ENCODE peak calls at places on chromosomes 7 and 10, in six cellular contexts. One of them, this sample, is unnamed.

GRCh38 chr7:113267271-113267670 is 148.9 kb upstream of the SMIM30 start:
- DNase-seq in GM23248: peak; percentile 61
- DNase-seq in astrocyte: no peak
- DNase-seq in neuronal stem cell: no peak
- DNase-seq in HCT116: no peak
- DNase-seq in fibroblast of lung: peak; percentile 12
- DNase-seq in this sample: peak; percentile 12

GRCh38 chr7:109745677-109746410 is 1176.2 kb downstream of the DNAJB9 start:
- DNase-seq in GM23248: no peak
- DNase-seq in neuronal stem cell: no peak
- DNase-seq in astrocyte: no peak
- DNase-seq in HCT116: no peak
- DNase-seq in fibroblast of lung: no peak
- DNase-seq in this sample: no peak

GRCh38 chr10:3048114-3049019 is 19.0 kb upstream of the PFKP start:
- DNase-seq in fibroblast of lung: peak; percentile 61
- DNase-seq in neuronal stem cell: no peak
- DNase-seq in GM23248: peak; percentile 87
- DNase-seq in HCT116: no peak
- DNase-seq in astrocyte: peak; percentile 50
- DNase-seq in this sample: no peak

GRCh38 chr7:143300959-143301617 is 12.9 kb downstream of the CASP2 start:
- DNase-seq in HCT116: no peak
- DNase-seq in astrocyte: peak; percentile 49
- DNase-seq in GM23248: no peak
- DNase-seq in fibroblast of lung: peak; percentile 65
- DNase-seq in neuronal stem cell: no peak
- DNase-seq in this sample: peak; percentile 88

GRCh38 chr7:27995228-27995627 is 185.4 kb downstream of the JAZF1 start:
- DNase-seq in neuronal stem cell: no peak
- DNase-seq in GM23248: no peak
- DNase-seq in fibroblast of lung: no peak
- DNase-seq in astrocyte: no peak
- DNase-seq in HCT116: no peak
- DNase-seq in this sample: no peak

GRCh38 chr7:45978731-45979211 is 57.7 kb upstream of the IGFBP3 start:
- DNase-seq in HCT116: no peak
- DNase-seq in fibroblast of lung: peak; percentile 22
- DNase-seq in neuronal stem cell: no peak
- DNase-seq in GM23248: peak; percentile 60
- DNase-seq in astrocyte: no peak
- DNase-seq in this sample: no peak

GRCh38 chr10:10923029-10923668 is 94.5 kb upstream of the CELF2 start:
- DNase-seq in astrocyte: no peak
- DNase-seq in neuronal stem cell: no peak
- DNase-seq in GM23248: no peak
- DNase-seq in HCT116: no peak
- DNase-seq in fibroblast of lung: no peak
- DNase-seq in this sample: no peak

GRCh38 chr7:1662101-1662500 is 8.0 kb upstream of the ELFN1 start:
- DNase-seq in fibroblast of lung: no peak
- DNase-seq in neuronal stem cell: no peak
- DNase-seq in astrocyte: no peak
- DNase-seq in GM23248: no peak
- DNase-seq in HCT116: no peak
- DNase-seq in this sample: no peak

GRCh38 chr7:114405427-114405826 is 9.2 kb upstream of the FOXP2 start:
- DNase-seq in neuronal stem cell: no peak
- DNase-seq in astrocyte: no peak
- DNase-seq in HCT116: peak; percentile 8
- DNase-seq in GM23248: peak; percentile 45
- DNase-seq in fibroblast of lung: peak; percentile 19
- DNase-seq in this sample: peak; percentile 34

GRCh38 chr10:62250594-62251198 is 17.9 kb downstream of the RTKN2 start:
- DNase-seq in astrocyte: peak; percentile 90
- DNase-seq in GM23248: peak; percentile 81
- DNase-seq in HCT116: peak; percentile 72
- DNase-seq in fibroblast of lung: peak; percentile 91
- DNase-seq in neuronal stem cell: no peak
- DNase-seq in this sample: peak; percentile 100

GRCh38 chr7:77913977-77914607 is 115.5 kb downstream of the PHTF2 start:
- DNase-seq in astrocyte: peak; percentile 15
- DNase-seq in neuronal stem cell: no peak
- DNase-seq in HCT116: no peak
- DNase-seq in fibroblast of lung: peak; percentile 39
- DNase-seq in GM23248: no peak
- DNase-seq in this sample: no peak

GRCh38 chr7:30252885-30253795 is 31.3 kb upstream of the ZNRF2 start:
- DNase-seq in fibroblast of lung: peak; percentile 55
- DNase-seq in astrocyte: peak; percentile 37
- DNase-seq in HCT116: no peak
- DNase-seq in neuronal stem cell: no peak
- DNase-seq in GM23248: peak; percentile 39
- DNase-seq in this sample: peak; percentile 11

GRCh38 chr7:1639578-1640175 is 30.4 kb upstream of the ELFN1 start:
- DNase-seq in astrocyte: no peak
- DNase-seq in neuronal stem cell: no peak
- DNase-seq in fibroblast of lung: no peak
- DNase-seq in HCT116: no peak
- DNase-seq in GM23248: no peak
- DNase-seq in this sample: no peak

GRCh38 chr10:20299037-20299557 is 482.9 kb downstream of the PLXDC2 start:
- DNase-seq in fibroblast of lung: peak; percentile 71
- DNase-seq in neuronal stem cell: no peak
- DNase-seq in GM23248: no peak
- DNase-seq in HCT116: no peak
- DNase-seq in astrocyte: peak; percentile 65
- DNase-seq in this sample: no peak

GRCh38 chr10:99681553-99681952 is 22.2 kb downstream of the ENTPD7 start:
- DNase-seq in HCT116: no peak
- DNase-seq in fibroblast of lung: peak; percentile 82
- DNase-seq in GM23248: peak; percentile 89
- DNase-seq in neuronal stem cell: no peak
- DNase-seq in astrocyte: peak; percentile 78
- DNase-seq in this sample: peak; percentile 39

GRCh38 chr7:43077732-43078391 is 34.6 kb upstream of the HECW1 start:
- DNase-seq in HCT116: peak; percentile 59
- DNase-seq in astrocyte: peak; percentile 44
- DNase-seq in neuronal stem cell: no peak
- DNase-seq in fibroblast of lung: peak; percentile 45
- DNase-seq in GM23248: peak; percentile 25
- DNase-seq in this sample: peak; percentile 54

GRCh38 chr10:73339436-73339835 is 19.2 kb downstream of the CFAP70 start:
- DNase-seq in GM23248: no peak
- DNase-seq in fibroblast of lung: no peak
- DNase-seq in astrocyte: no peak
- DNase-seq in HCT116: no peak
- DNase-seq in neuronal stem cell: no peak
- DNase-seq in this sample: peak; percentile 77

GRCh38 chr10:110407301-110408170 is 90.2 kb upstream of the DUSP5 start:
- DNase-seq in GM23248: peak; percentile 49
- DNase-seq in astrocyte: no peak
- DNase-seq in fibroblast of lung: peak; percentile 30
- DNase-seq in neuronal stem cell: no peak
- DNase-seq in HCT116: no peak
- DNase-seq in this sample: peak; percentile 40

GRCh38 chr10:113037222-113037621 is 87.2 kb downstream of the TCF7L2 start:
- DNase-seq in GM23248: no peak
- DNase-seq in fibroblast of lung: no peak
- DNase-seq in astrocyte: no peak
- DNase-seq in neuronal stem cell: no peak
- DNase-seq in HCT116: no peak
- DNase-seq in this sample: no peak

GRCh38 chr7:157980774-157981173 is 606.8 kb downstream of the PTPRN2 start:
- DNase-seq in HCT116: no peak
- DNase-seq in fibroblast of lung: no peak
- DNase-seq in astrocyte: no peak
- DNase-seq in neuronal stem cell: no peak
- DNase-seq in GM23248: no peak
- DNase-seq in this sample: no peak

GRCh38 chr7:106177738-106178592 is 65.9 kb upstream of the SYPL1 start:
- DNase-seq in GM23248: no peak
- DNase-seq in astrocyte: no peak
- DNase-seq in HCT116: no peak
- DNase-seq in fibroblast of lung: no peak
- DNase-seq in neuronal stem cell: no peak
- DNase-seq in this sample: no peak

GRCh38 chr10:23754179-23754578 is 315.3 kb downstream of the OTUD1 start:
- DNase-seq in astrocyte: no peak
- DNase-seq in fibroblast of lung: no peak
- DNase-seq in GM23248: peak; percentile 1
- DNase-seq in neuronal stem cell: no peak
- DNase-seq in HCT116: no peak
- DNase-seq in this sample: peak; percentile 2

GRCh38 chr10:132001238-132001977 is 19.7 kb upstream of the BNIP3 start:
- DNase-seq in astrocyte: peak; percentile 25
- DNase-seq in fibroblast of lung: peak; percentile 43
- DNase-seq in neuronal stem cell: no peak
- DNase-seq in HCT116: no peak
- DNase-seq in GM23248: no peak
- DNase-seq in this sample: peak; percentile 43

GRCh38 chr10:131997366-131998049 is 15.8 kb upstream of the BNIP3 start:
- DNase-seq in neuronal stem cell: no peak
- DNase-seq in fibroblast of lung: peak; percentile 44
- DNase-seq in HCT116: no peak
- DNase-seq in astrocyte: no peak
- DNase-seq in GM23248: peak; percentile 81
- DNase-seq in this sample: peak; percentile 63

GRCh38 chr10:131998845-131999681 is 17.3 kb upstream of the BNIP3 start:
- DNase-seq in fibroblast of lung: no peak
- DNase-seq in GM23248: no peak
- DNase-seq in HCT116: no peak
- DNase-seq in astrocyte: no peak
- DNase-seq in neuronal stem cell: no peak
- DNase-seq in this sample: no peak

GRCh38 chr10:131996508-131997365 is 15.0 kb upstream of the BNIP3 start:
- DNase-seq in fibroblast of lung: no peak
- DNase-seq in HCT116: no peak
- DNase-seq in astrocyte: no peak
- DNase-seq in GM23248: no peak
- DNase-seq in neuronal stem cell: no peak
- DNase-seq in this sample: no peak

GRCh38 chr10:131998050-131998844 is 16.5 kb upstream of the BNIP3 start:
- DNase-seq in HCT116: no peak
- DNase-seq in astrocyte: no peak
- DNase-seq in GM23248: no peak
- DNase-seq in fibroblast of lung: no peak
- DNase-seq in neuronal stem cell: no peak
- DNase-seq in this sample: no peak
- H3K4me3 ChIP-seq in HCT116: no peak overlapping the region
- H3K4me3 ChIP-seq in astrocyte: no peak overlapping the region
- H3K4me3 ChIP-seq in GM23248: peak overlapping the region; percentile 33
- H3K4me3 ChIP-seq in fibroblast of lung: peak overlapping the region; percentile 16
- H3K4me3 ChIP-seq in neuronal stem cell: no peak overlapping the region
- H3K4me3 ChIP-seq in this sample: peak overlapping the region; percentile 4

DNA sequence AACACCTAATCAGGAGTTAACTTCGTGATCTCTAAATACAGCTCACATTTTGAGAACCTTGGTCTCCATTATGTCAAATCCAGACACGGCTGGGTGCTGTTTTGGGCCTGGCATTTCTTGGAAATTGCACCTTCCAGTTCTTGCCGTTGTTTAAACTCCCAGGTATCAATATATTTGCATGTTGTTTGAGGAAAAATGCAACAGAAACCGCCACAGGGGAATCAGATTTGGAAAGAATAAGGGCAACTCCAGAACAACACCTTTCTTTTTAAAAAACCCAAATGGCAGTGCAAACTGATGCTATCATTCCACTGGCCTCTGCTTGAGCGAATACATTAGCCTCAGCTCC is 162.0 kb downstream of the FGFR2 start:
- DNase-seq in HCT116: no peak
- DNase-seq in astrocyte: no peak
- DNase-seq in fibroblast of lung: no peak
- DNase-seq in neuronal stem cell: no peak
- DNase-seq in GM23248: no peak
- DNase-seq in this sample: no peak
- H3K27ac ChIP-seq in HCT116: no peak overlapping the region
- H3K27ac ChIP-seq in astrocyte: no peak overlapping the region
- H3K27ac ChIP-seq in fibroblast of lung: no peak overlapping the region
- H3K27ac ChIP-seq in neuronal stem cell: no peak overlapping the region
- H3K27ac ChIP-seq in GM23248: no peak overlapping the region
- H3K27ac ChIP-seq in this sample: no peak overlapping the region

DNA sequence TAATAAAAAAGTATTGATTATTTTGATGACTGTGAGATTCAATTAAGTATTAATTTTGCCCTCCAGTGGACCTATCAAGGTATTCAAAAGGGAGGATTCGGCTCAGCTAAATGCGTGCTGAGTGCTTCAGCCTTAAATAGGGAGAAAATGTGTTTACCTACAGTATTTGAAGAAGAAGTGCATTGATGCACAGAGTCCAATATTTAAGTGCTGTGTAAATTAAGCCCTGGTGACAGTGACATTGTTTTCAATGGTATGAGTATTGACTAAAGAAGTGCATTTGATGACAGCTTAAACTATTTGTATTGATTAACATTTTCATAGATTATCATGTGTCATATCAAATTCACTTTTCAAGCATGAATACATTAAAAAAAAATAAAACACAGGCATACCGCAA is 106.6 kb downstream of the POU6F2 start:
- DNase-seq in fibroblast of lung: no peak
- DNase-seq in HCT116: no peak
- DNase-seq in astrocyte: no peak
- DNase-seq in neuronal stem cell: no peak
- DNase-seq in GM23248: no peak
- DNase-seq in this sample: no peak
- H3K9ac ChIP-seq in fibroblast of lung: no peak overlapping the region
- H3K9ac ChIP-seq in HCT116: no peak overlapping the region
- H3K9ac ChIP-seq in astrocyte: no peak overlapping the region
- H3K9ac ChIP-seq in neuronal stem cell: no peak overlapping the region
- H3K9ac ChIP-seq in GM23248: no peak overlapping the region
- H3K9ac ChIP-seq in this sample: no peak overlapping the region

DNA sequence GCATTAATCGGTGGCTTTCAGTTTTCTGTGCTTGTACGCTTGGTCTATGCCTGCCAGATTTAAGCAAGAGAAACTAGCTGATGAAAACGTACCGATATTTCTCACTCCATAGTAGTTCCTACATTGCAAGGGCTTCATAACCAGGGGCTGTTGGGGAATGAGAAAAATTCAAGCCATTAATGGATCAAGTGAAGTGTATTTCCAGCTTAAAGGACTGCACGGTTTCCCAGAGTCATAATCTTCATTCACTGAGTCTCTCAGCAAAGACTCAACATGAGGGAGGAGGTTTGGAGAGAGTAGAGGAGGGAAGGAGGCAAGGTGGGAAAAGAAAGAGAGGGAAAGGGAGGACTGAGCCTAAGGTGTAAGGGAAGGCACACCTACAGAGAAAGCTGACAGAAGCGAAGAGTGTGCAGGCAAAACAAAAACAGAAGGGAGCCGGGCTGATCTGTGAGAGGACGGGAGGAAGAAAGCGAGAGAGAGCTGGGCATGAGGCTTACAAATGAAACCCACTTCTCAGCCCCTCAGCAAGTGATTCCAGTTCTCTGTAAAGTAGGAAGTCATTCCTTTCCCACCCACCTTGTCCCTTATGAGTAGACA is 622 bp downstream of the GIMAP2 start:
- DNase-seq in fibroblast of lung: no peak
- DNase-seq in HCT116: no peak
- DNase-seq in GM23248: peak; percentile 22
- DNase-seq in astrocyte: no peak
- DNase-seq in neuronal stem cell: no peak
- DNase-seq in this sample: no peak
- H3K4me3 ChIP-seq in fibroblast of lung: peak overlapping the region; percentile 55
- H3K4me3 ChIP-seq in HCT116: no peak overlapping the region
- H3K4me3 ChIP-seq in GM23248: peak overlapping the region; percentile 79
- H3K4me3 ChIP-seq in astrocyte: no peak overlapping the region
- H3K4me3 ChIP-seq in neuronal stem cell: no peak overlapping the region
- H3K4me3 ChIP-seq in this sample: peak overlapping the region; percentile 63